ENCODE peak calls at places on chromosomes 11 and 22, in six cellular contexts. One of them, this sample, is unnamed.

GRCh38 chr11:7511405-7511804 is 2.4 kb upstream of the PPFIBP2 start:
- DNase-seq in OCI-LY7: peak
- DNase-seq in WERI-Rb-1: no peak
- DNase-seq in AG04449: no peak
- DNase-seq in GM06990: no peak
- DNase-seq in fibroblast of the aortic adventitia: peak
- DNase-seq in this sample: no peak

GRCh38 chr11:41382927-41383326 is 76.5 kb downstream of the LRRC4C start:
- DNase-seq in OCI-LY7: no peak
- DNase-seq in WERI-Rb-1: no peak
- DNase-seq in AG04449: no peak
- DNase-seq in GM06990: no peak
- DNase-seq in fibroblast of the aortic adventitia: peak
- DNase-seq in this sample: no peak

GRCh38 chr22:49197986-49198704 is 629.5 kb downstream of the BRD1 start:
- DNase-seq in OCI-LY7: no peak
- DNase-seq in WERI-Rb-1: no peak
- DNase-seq in AG04449: no peak
- DNase-seq in GM06990: no peak
- DNase-seq in fibroblast of the aortic adventitia: no peak
- DNase-seq in this sample: no peak

GRCh38 chr11:121426476-121427454 is 25.3 kb upstream of the SORL1 start:
- DNase-seq in OCI-LY7: peak
- DNase-seq in WERI-Rb-1: no peak
- DNase-seq in AG04449: no peak
- DNase-seq in GM06990: peak
- DNase-seq in fibroblast of the aortic adventitia: no peak
- DNase-seq in this sample: peak

GRCh38 chr11:88508808-88509581 is 171.5 kb upstream of the CTSC start:
- DNase-seq in OCI-LY7: no peak
- DNase-seq in WERI-Rb-1: no peak
- DNase-seq in AG04449: no peak
- DNase-seq in GM06990: peak
- DNase-seq in fibroblast of the aortic adventitia: no peak
- DNase-seq in this sample: no peak

GRCh38 chr11:124861670-124862069 is 3.6 kb upstream of the ROBO3 start:
- DNase-seq in OCI-LY7: no peak
- DNase-seq in WERI-Rb-1: no peak
- DNase-seq in AG04449: no peak
- DNase-seq in GM06990: no peak
- DNase-seq in fibroblast of the aortic adventitia: no peak
- DNase-seq in this sample: no peak

GRCh38 chr11:36023922-36024321 is 80.1 kb downstream of the LDLRAD3 start:
- DNase-seq in OCI-LY7: no peak
- DNase-seq in WERI-Rb-1: no peak
- DNase-seq in AG04449: no peak
- DNase-seq in GM06990: no peak
- DNase-seq in fibroblast of the aortic adventitia: peak
- DNase-seq in this sample: no peak

GRCh38 chr11:134663506-134664313 is 251.7 kb upstream of the B3GAT1 start:
- DNase-seq in OCI-LY7: no peak
- DNase-seq in WERI-Rb-1: no peak
- DNase-seq in AG04449: no peak
- DNase-seq in GM06990: no peak
- DNase-seq in fibroblast of the aortic adventitia: no peak
- DNase-seq in this sample: no peak

GRCh38 chr11:34148504-34149165 is 43.2 kb downstream of the NAT10 start:
- DNase-seq in OCI-LY7: no peak
- DNase-seq in WERI-Rb-1: peak
- DNase-seq in AG04449: no peak
- DNase-seq in GM06990: no peak
- DNase-seq in fibroblast of the aortic adventitia: no peak
- DNase-seq in this sample: no peak

GRCh38 chr22:37062366-37062655 is 10.8 kb downstream of the KCTD17 start:
- DNase-seq in OCI-LY7: no peak
- DNase-seq in WERI-Rb-1: no peak
- DNase-seq in AG04449: no peak
- DNase-seq in GM06990: no peak
- DNase-seq in fibroblast of the aortic adventitia: no peak
- DNase-seq in this sample: no peak

GRCh38 chr11:80782135-80782885 is 1341.5 kb upstream of the TENM4 start:
- DNase-seq in OCI-LY7: no peak
- DNase-seq in WERI-Rb-1: no peak
- DNase-seq in AG04449: no peak
- DNase-seq in GM06990: no peak
- DNase-seq in fibroblast of the aortic adventitia: no peak
- DNase-seq in this sample: no peak

GRCh38 chr11:12540913-12541587 is 133.2 kb upstream of the TEAD1 start:
- DNase-seq in OCI-LY7: no peak
- DNase-seq in WERI-Rb-1: no peak
- DNase-seq in AG04449: peak
- DNase-seq in GM06990: no peak
- DNase-seq in fibroblast of the aortic adventitia: peak
- DNase-seq in this sample: no peak

GRCh38 chr22:22085702-22086500 is 103.3 kb upstream of the TOP3B start:
- DNase-seq in OCI-LY7: no peak
- DNase-seq in WERI-Rb-1: no peak
- DNase-seq in AG04449: no peak
- DNase-seq in GM06990: no peak
- DNase-seq in fibroblast of the aortic adventitia: no peak
- DNase-seq in this sample: no peak

GRCh38 chr11:92380882-92381281 is 156.3 kb downstream of the FAT3 start:
- DNase-seq in OCI-LY7: no peak
- DNase-seq in WERI-Rb-1: no peak
- DNase-seq in AG04449: peak
- DNase-seq in GM06990: no peak
- DNase-seq in fibroblast of the aortic adventitia: peak
- DNase-seq in this sample: no peak

GRCh38 chr11:19683141-19683805 is 29.4 kb upstream of the NAV2 start:
- DNase-seq in OCI-LY7: no peak
- DNase-seq in WERI-Rb-1: no peak
- DNase-seq in AG04449: no peak
- DNase-seq in GM06990: no peak
- DNase-seq in fibroblast of the aortic adventitia: peak
- DNase-seq in this sample: no peak

GRCh38 chr22:36590441-36591056 is 61.6 kb upstream of the EIF3D start:
- DNase-seq in OCI-LY7: no peak
- DNase-seq in WERI-Rb-1: no peak
- DNase-seq in AG04449: no peak
- DNase-seq in GM06990: no peak
- DNase-seq in fibroblast of the aortic adventitia: no peak
- DNase-seq in this sample: no peak

GRCh38 chr11:108616549-108616948 is 23.0 kb upstream of the EXPH5 start:
- DNase-seq in OCI-LY7: no peak
- DNase-seq in WERI-Rb-1: no peak
- DNase-seq in AG04449: no peak
- DNase-seq in GM06990: no peak
- DNase-seq in fibroblast of the aortic adventitia: peak
- DNase-seq in this sample: no peak

GRCh38 chr11:36015806-36016205 is 71.9 kb downstream of the LDLRAD3 start:
- DNase-seq in OCI-LY7: no peak
- DNase-seq in WERI-Rb-1: no peak
- DNase-seq in AG04449: no peak
- DNase-seq in GM06990: no peak
- DNase-seq in fibroblast of the aortic adventitia: peak
- DNase-seq in this sample: no peak

GRCh38 chr11:60887531-60887930 is 18.9 kb downstream of the PRPF19 start:
- DNase-seq in OCI-LY7: peak
- DNase-seq in WERI-Rb-1: peak
- DNase-seq in AG04449: no peak
- DNase-seq in GM06990: no peak
- DNase-seq in fibroblast of the aortic adventitia: peak
- DNase-seq in this sample: peak

GRCh38 chr22:49930596-49931412 is 12.4 kb downstream of the CRELD2 start:
- DNase-seq in OCI-LY7: peak
- DNase-seq in WERI-Rb-1: peak
- DNase-seq in AG04449: no peak
- DNase-seq in GM06990: peak
- DNase-seq in fibroblast of the aortic adventitia: peak
- DNase-seq in this sample: peak

DNA sequence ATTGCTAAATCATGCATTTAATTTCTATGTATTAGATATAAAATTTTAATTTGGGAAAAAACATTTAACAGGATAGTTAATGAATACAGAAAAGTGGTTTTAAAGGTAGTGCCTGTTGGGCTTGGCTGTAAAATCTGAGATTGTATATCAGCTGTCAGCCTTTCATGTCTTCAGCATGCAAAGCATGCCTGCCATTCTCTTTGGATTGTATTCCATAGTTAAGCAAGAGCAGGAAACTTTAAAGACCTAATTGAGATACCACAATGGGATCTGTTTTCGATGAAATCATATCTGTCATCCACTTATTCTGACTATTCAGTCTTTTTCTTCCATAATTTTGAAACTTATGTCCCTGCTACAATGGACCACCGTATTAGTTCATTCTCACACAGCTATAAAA is 451.0 kb upstream of the DDI1 start:
- DNase-seq in OCI-LY7: no peak
- DNase-seq in WERI-Rb-1: no peak
- DNase-seq in AG04449: no peak
- DNase-seq in GM06990: no peak
- DNase-seq in fibroblast of the aortic adventitia: no peak
- DNase-seq in this sample: no peak
- H3K4me3 ChIP-seq in OCI-LY7: no peak
- H3K4me3 ChIP-seq in WERI-Rb-1: no peak
- H3K4me3 ChIP-seq in AG04449: no peak
- H3K4me3 ChIP-seq in GM06990: no peak
- H3K4me3 ChIP-seq in fibroblast of the aortic adventitia: no peak
- H3K4me3 ChIP-seq in this sample: no peak

DNA sequence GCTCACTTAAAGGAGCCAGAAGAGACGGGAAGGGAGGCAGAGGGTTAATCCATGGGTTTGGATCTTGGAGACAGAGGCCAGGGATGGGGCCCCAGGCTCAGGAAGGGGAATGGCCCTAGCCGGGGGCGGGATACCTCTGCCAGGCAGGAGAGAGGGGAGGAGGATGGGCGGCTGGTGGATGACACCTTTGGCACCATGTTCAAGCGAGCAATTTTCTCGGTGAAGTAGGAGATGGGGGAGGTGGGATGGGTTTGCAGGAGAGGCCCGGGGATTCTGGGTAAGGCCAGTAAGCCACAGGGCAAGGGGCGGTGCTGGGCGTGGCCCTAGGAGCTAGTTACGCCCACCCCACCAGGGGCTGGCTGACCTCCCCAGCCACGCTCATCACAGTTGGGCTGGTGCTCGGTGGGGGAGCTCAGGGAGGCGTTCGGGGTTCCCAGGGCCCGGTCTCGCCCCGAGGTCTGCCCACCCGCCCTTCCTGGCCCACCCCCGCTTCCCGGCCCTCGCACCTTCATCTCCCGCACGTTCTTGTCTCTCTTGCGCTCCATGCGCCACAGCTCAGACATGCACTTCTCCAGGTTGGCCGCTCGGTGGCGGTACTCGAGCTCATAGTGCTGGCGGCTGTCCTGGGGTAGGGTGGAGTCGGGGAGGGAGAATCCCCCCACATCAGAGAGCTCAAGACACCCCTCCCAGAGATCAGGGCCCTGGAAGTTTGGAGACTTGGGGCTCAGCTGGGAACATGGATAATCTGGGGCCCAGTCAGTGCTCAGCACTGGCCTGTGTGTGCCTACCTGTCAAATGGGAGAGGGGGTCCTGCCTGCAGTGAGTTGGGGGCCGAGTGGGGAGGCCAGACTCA is 12.7 kb downstream of the BAIAP2L2 start:
- DNase-seq in OCI-LY7: no peak
- DNase-seq in WERI-Rb-1: no peak
- DNase-seq in AG04449: no peak
- DNase-seq in GM06990: no peak
- DNase-seq in fibroblast of the aortic adventitia: peak
- DNase-seq in this sample: peak
- TF ChIP-seq CTCF in OCI-LY7: no peak
- TF ChIP-seq CTCF in WERI-Rb-1: peak
- TF ChIP-seq CTCF in AG04449: peak
- TF ChIP-seq CTCF in GM06990: no peak
- TF ChIP-seq CTCF in fibroblast of the aortic adventitia: peak
- TF ChIP-seq CTCF in this sample: peak

DNA sequence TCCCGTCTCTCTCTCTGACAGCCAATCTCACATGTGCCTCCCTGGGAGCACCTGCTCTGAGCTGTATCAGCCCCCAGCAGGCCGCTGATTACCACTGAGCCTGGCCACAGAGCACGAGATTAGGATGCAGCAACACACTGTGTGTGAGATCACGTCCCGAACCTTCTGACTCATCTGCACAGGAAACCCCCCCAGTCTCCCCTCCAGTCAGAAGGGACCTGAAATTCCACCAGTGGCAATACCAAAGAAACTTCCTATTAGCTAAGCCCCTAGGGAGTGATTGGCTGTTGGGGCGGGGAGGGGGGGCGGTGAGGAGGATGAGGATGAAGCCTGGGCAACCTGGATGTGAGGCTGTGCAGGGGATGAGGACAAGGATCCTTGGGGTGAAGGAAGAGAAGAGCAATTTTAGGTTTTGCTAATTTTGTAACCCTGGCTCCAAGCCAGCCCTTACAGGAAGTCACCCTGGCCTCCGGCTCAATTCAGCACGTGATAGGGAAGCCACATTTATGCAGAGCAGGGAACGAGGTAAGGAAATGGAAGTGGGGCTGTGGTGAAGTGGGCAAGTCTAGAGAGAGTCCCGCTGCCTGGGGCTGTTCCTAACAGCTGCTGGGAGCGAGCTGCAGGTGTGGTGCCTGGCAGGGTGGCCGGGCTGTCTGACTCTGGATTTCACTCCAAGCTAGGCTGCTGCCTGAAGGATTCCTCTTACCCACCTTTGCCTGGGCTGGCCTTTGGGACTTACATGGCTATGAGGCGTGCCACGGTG is 1.9 kb downstream of the SLC43A3 start:
- DNase-seq in OCI-LY7: peak
- DNase-seq in WERI-Rb-1: peak
- DNase-seq in AG04449: peak
- DNase-seq in GM06990: peak
- DNase-seq in fibroblast of the aortic adventitia: peak
- DNase-seq in this sample: peak
- H3K4me3 ChIP-seq in OCI-LY7: peak
- H3K4me3 ChIP-seq in WERI-Rb-1: no peak
- H3K4me3 ChIP-seq in AG04449: no peak
- H3K4me3 ChIP-seq in GM06990: peak
- H3K4me3 ChIP-seq in fibroblast of the aortic adventitia: peak
- H3K4me3 ChIP-seq in this sample: peak

GRCh38 chr22:34851918-34852662 is 213.9 kb upstream of the ISX start:
- DNase-seq in OCI-LY7: no peak
- DNase-seq in WERI-Rb-1: no peak
- DNase-seq in AG04449: no peak
- DNase-seq in GM06990: no peak
- DNase-seq in fibroblast of the aortic adventitia: no peak
- DNase-seq in this sample: no peak

GRCh38 chr22:34842630-34843029 is 223.3 kb upstream of the ISX start:
- DNase-seq in OCI-LY7: no peak
- DNase-seq in WERI-Rb-1: peak
- DNase-seq in AG04449: no peak
- DNase-seq in GM06990: no peak
- DNase-seq in fibroblast of the aortic adventitia: no peak
- DNase-seq in this sample: no peak

GRCh38 chr22:34850010-34850409 is 215.9 kb upstream of the ISX start:
- DNase-seq in OCI-LY7: no peak
- DNase-seq in WERI-Rb-1: no peak
- DNase-seq in AG04449: no peak
- DNase-seq in GM06990: no peak
- DNase-seq in fibroblast of the aortic adventitia: no peak
- DNase-seq in this sample: no peak

GRCh38 chr22:34845391-34845790 is 220.6 kb upstream of the ISX start:
- DNase-seq in OCI-LY7: no peak
- DNase-seq in WERI-Rb-1: no peak
- DNase-seq in AG04449: no peak
- DNase-seq in GM06990: no peak
- DNase-seq in fibroblast of the aortic adventitia: no peak
- DNase-seq in this sample: no peak

GRCh38 chr22:34847072-34847471 is 218.9 kb upstream of the ISX start:
- DNase-seq in OCI-LY7: no peak
- DNase-seq in WERI-Rb-1: no peak
- DNase-seq in AG04449: no peak
- DNase-seq in GM06990: no peak
- DNase-seq in fibroblast of the aortic adventitia: no peak
- DNase-seq in this sample: peak
- TF ChIP-seq CTCF in OCI-LY7: no peak
- TF ChIP-seq CTCF in WERI-Rb-1: no peak
- TF ChIP-seq CTCF in AG04449: no peak
- TF ChIP-seq CTCF in GM06990: no peak
- TF ChIP-seq CTCF in fibroblast of the aortic adventitia: no peak
- TF ChIP-seq CTCF in this sample: no peak

This sample was measured in GM12865.